ENCODE peak calls at places on chromosomes 16 and 17, in ten cellular contexts. O is NCI-H1417; Z is retina; U is lower leg skin; H is WTC11; N is GM19239; A is endothelial cell; J is IMR-90; C is left ventricle myocardium inferior; F is stimulated activated CD8-positive, alpha-beta memory T cell treated with anti-CD3 and anti-CD28 coated beads, Interleukin-2, amount 100 ng/mL, for 1 hour. S is an unnamed sample.

GRCh38 chr17:44707755-44708400 is 587 bp upstream of the DBF4B start:
- DNase-seq in O (no peak), Z (no peak), U (no peak), H (no peak), N (no peak), A (no peak), J (no peak), C (no peak), F (no peak), S (no peak)

GRCh38 chr17:12231027-12231682 is 210.5 kb downstream of the MAP2K4 start:
- DNase-seq in O (no peak), Z (no peak), U (no peak), H (no peak), N (no peak), A (no peak), J (peak), C (no peak), F (no peak), S (no peak)

GRCh38 chr16:69522732-69523404 is 42.9 kb upstream of the NFAT5 start:
- DNase-seq in O (no peak), Z (no peak), U (peak), H (no peak), N (no peak), A (no peak), J (no peak), C (no peak), F (no peak), S (no peak)

GRCh38 chr16:58494981-58495860 is 4.7 kb upstream of the NDRG4 start:
- DNase-seq in O (peak), Z (peak), U (no peak), H (peak), N (peak), A (peak), J (peak), C (peak), F (no peak), S (peak)

GRCh38 chr16:1290860-1291575 is 18.4 kb upstream of the UBE2I start:
- DNase-seq in O (no peak), Z (no peak), U (no peak), H (no peak), N (no peak), A (no peak), J (no peak), C (no peak), F (no peak), S (no peak)

GRCh38 chr16:27751676-27752075 is 201.7 kb downstream of the KATNIP start:
- DNase-seq in O (no peak), Z (no peak), U (no peak), H (no peak), N (no peak), A (no peak), J (no peak), C (no peak), F (no peak), S (no peak)

GRCh38 chr16:50550035-50550434 is 1.8 kb downstream of the NKD1 start:
- DNase-seq in O (no peak), Z (peak), U (no peak), H (no peak), N (no peak), A (no peak), J (no peak), C (no peak), F (no peak), S (no peak)

GRCh38 chr16:16996830-16997229 is 473.9 kb downstream of the XYLT1 start:
- DNase-seq in O (no peak), Z (no peak), U (no peak), H (peak), N (no peak), A (no peak), J (no peak), C (no peak), F (no peak), S (no peak)

GRCh38 chr16:1745900-1746692 is 25.2 kb downstream of the NME3 start:
- DNase-seq in O (no peak), Z (no peak), U (peak), H (no peak), N (no peak), A (no peak), J (peak), C (no peak), F (no peak), S (no peak)

GRCh38 chr17:73343739-73344454 is 32.1 kb upstream of the CDC42EP4 start:
- DNase-seq in O (no peak), Z (no peak), U (no peak), H (no peak), N (no peak), A (no peak), J (no peak), C (no peak), F (no peak), S (no peak)

GRCh38 chr17:8125196-8125946 is 1.5 kb upstream of the HES7 start:
- DNase-seq in O (peak), Z (peak), U (peak), H (peak), N (no peak), A (peak), J (peak), C (peak), F (peak), S (no peak)

GRCh38 chr17:68749742-68750562 is 148.8 kb upstream of the FAM20A start:
- DNase-seq in O (no peak), Z (no peak), U (no peak), H (no peak), N (no peak), A (no peak), J (no peak), C (no peak), F (no peak), S (no peak)

GRCh38 chr16:28274676-28275075 is 17.6 kb upstream of the SBK1 start:
- DNase-seq in O (no peak), Z (no peak), U (no peak), H (no peak), N (no peak), A (no peak), J (no peak), C (no peak), F (no peak), S (no peak)

GRCh38 chr17:44960654-44961053 is 7.4 kb downstream of the C1QL1 start:
- DNase-seq in O (no peak), Z (no peak), U (no peak), H (no peak), N (no peak), A (no peak), J (no peak), C (no peak), F (no peak), S (no peak)

GRCh38 chr17:55285340-55286301 is 20.9 kb downstream of the HLF start:
- DNase-seq in O (no peak), Z (no peak), U (peak), H (no peak), N (no peak), A (no peak), J (peak), C (peak), F (no peak), S (peak)

GRCh38 chr17:36817483-36818048 is 119.7 kb upstream of the LHX1 start:
- DNase-seq in O (no peak), Z (no peak), U (no peak), H (no peak), N (no peak), A (no peak), J (no peak), C (no peak), F (no peak), S (no peak)

GRCh38 chr16:29830774-29831173 is 10.5 kb downstream of the MVP start:
- DNase-seq in O (no peak), Z (no peak), U (no peak), H (no peak), N (no peak), A (no peak), J (no peak), C (no peak), F (no peak), S (no peak)

GRCh38 chr17:31074772-31075538 is 19.8 kb upstream of the NF1 start:
- DNase-seq in O (no peak), Z (no peak), U (no peak), H (peak), N (no peak), A (no peak), J (peak), C (no peak), F (no peak), S (no peak)

GRCh38 chr17:39236383-39236927 is 10.7 kb upstream of the STAC2 start:
- DNase-seq in O (peak), Z (no peak), U (no peak), H (no peak), N (no peak), A (no peak), J (no peak), C (no peak), F (no peak), S (no peak)